ENCODE peak calls at places on chromosomes 5 and 9, in eight cellular contexts. Z is breast epithelium, H is A549, N is esophagus squamous epithelium, X is transverse colon, W is body of pancreas, U is GM12878, F is GM12891. Y is an unnamed sample.

GRCh38 chr9:13279284-13280162 is at the start of gene MPDZ:
- DNase-seq in U (no peak), F (no peak), X (peak; percentile 37), W (peak; percentile 65), H (peak; percentile 77), Z (peak; percentile 58), N (no peak), Y (peak; percentile 66)

GRCh38 chr5:135269224-135269623 is 129.8 kb downstream of the MACROH2A1 start:
- DNase-seq in N (no peak), Z (no peak), W (no peak), F (no peak), U (no peak), H (no peak), X (no peak), Y (no peak)

GRCh38 chr5:133698646-133699526 is 86.5 kb upstream of the FSTL4 start:
- DNase-seq in Z (no peak), H (no peak), F (peak; percentile 30), U (peak; percentile 51), X (no peak), N (no peak), W (no peak), Y (no peak)

GRCh38 chr5:150053231-150053626 is 33.1 kb downstream of the CSF1R start:
- DNase-seq in Z (no peak), H (peak; percentile 31), F (no peak), X (no peak), U (no peak), W (no peak), N (no peak), Y (no peak)

GRCh38 chr5:177509361-177509951 is at the start of gene DOK3:
- DNase-seq in F (no peak), H (no peak), U (no peak), N (no peak), Z (no peak), X (peak; percentile 67), W (peak; percentile 46), Y (peak; percentile 67)

GRCh38 chr5:73120222-73121108 is at the start of gene TMEM171:
- DNase-seq in H (peak; percentile 36), Z (no peak), F (no peak), U (no peak), X (peak; percentile 86), N (no peak), W (peak; percentile 54), Y (peak; percentile 36)

GRCh38 chr5:119578937-119579336 is 50.4 kb upstream of the FAM170A start:
- DNase-seq in W (peak; percentile 33), X (no peak), F (no peak), H (peak; percentile 72), U (no peak), Z (no peak), N (no peak), Y (peak; percentile 67)

GRCh38 chr5:181235689-181236366 is 7.9 kb downstream of the RACK1 start:
- DNase-seq in W (no peak), X (no peak), Z (no peak), H (no peak), F (no peak), U (no peak), N (no peak), Y (no peak)

GRCh38 chr5:123125172-123125508 is 36.1 kb downstream of the PRDM6 start:
- DNase-seq in Z (no peak), U (no peak), F (no peak), X (no peak), H (no peak), N (no peak), W (no peak), Y (no peak)

GRCh38 chr9:83433841-83434240 is 104.4 kb downstream of the FRMD3 start:
- DNase-seq in U (no peak), N (no peak), X (no peak), F (no peak), H (no peak), Z (no peak), W (no peak), Y (no peak)

GRCh38 chr9:123611228-123611627 is 255.2 kb downstream of the CRB2 start:
- DNase-seq in H (no peak), W (no peak), X (no peak), F (no peak), N (no peak), U (no peak), Z (no peak), Y (no peak)

GRCh38 chr5:87627360-87627759 is 214.6 kb upstream of the CCNH start:
- DNase-seq in H (no peak), N (no peak), Z (no peak), X (no peak), F (no peak), W (no peak), U (no peak), Y (no peak)

GRCh38 chr5:148957591-148958202 is 105.2 kb downstream of the SH3TC2 start:
- DNase-seq in U (no peak), X (peak; percentile 34), H (peak; percentile 30), Z (no peak), F (peak; percentile 23), N (no peak), W (no peak), Y (peak; percentile 58)

GRCh38 chr9:35831040-35831439 is 2.0 kb downstream of the TMEM8B start:
- DNase-seq in N (no peak), F (no peak), W (no peak), H (no peak), X (no peak), U (no peak), Z (no peak), Y (no peak)

GRCh38 chr5:10607666-10608442 is 44.0 kb downstream of the ANKRD33B start:
- DNase-seq in U (peak; percentile 63), Z (no peak), X (peak; percentile 45), F (no peak), W (no peak), H (peak; percentile 63), N (no peak), Y (peak; percentile 85)

GRCh38 chr5:24644757-24645156 is at the start of gene CDH10:
- DNase-seq in X (no peak), H (peak; percentile 29), N (no peak), W (peak; percentile 16), F (no peak), U (no peak), Z (no peak), Y (no peak)

GRCh38 chr9:3708751-3709150 is 182.9 kb upstream of the RFX3 start:
- DNase-seq in F (no peak), N (no peak), Z (peak; percentile 37), W (peak; percentile 46), U (peak; percentile 9), H (no peak), X (no peak), Y (no peak)

GRCh38 chr9:74120470-74120869 is 376.7 kb upstream of the RORB start:
- DNase-seq in X (no peak), W (no peak), F (no peak), Z (no peak), H (no peak), U (no peak), N (no peak), Y (no peak)

GRCh38 chr5:14557203-14557725 is 24.3 kb upstream of the OTULINL start:
- DNase-seq in N (no peak), H (no peak), X (peak; percentile 67), U (no peak), Z (no peak), W (no peak), F (no peak), Y (no peak)

GRCh38 chr9:97536480-97536879 is 35.0 kb downstream of the TMOD1 start:
- DNase-seq in H (no peak), Z (no peak), X (no peak), W (peak; percentile 82), N (no peak), F (no peak), U (no peak), Y (no peak)

GRCh38 chr5:21663082-21663481 is 1190.1 kb downstream of the CDH12 start:
- DNase-seq in X (no peak), W (no peak), U (no peak), H (peak; percentile 17), Z (no peak), N (no peak), F (no peak), Y (peak; percentile 1)

GRCh38 chr9:136327313-136327971 is at the start of gene GPSM1:
- DNase-seq in N (no peak), W (peak; percentile 53), U (no peak), Z (no peak), X (peak; percentile 30), H (no peak), F (no peak), Y (peak; percentile 37)
- TF ChIP-seq POLR2A in N (no peak), W (peak; percentile 24), U (no peak), Z (no peak), X (no peak), H (peak; percentile 33), F (no peak), Y (no peak)

DNA sequence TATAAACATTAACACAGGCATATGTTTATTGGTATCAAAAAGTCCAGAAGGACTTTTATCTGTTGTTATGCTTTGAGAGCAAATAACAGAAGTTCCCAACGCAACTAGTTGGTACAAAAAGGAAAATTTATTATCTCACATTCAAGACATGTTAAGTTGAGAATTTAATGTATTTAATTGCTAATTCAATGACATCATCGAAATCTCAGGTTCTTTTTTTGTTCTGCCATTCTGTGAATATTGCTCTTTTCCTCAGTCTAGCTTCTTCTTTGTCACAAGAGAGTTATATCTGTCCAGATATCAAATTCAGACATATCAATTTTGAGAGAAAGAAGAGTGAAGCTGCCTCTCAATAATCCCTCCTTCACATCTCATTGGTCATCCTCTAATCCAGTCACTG is 307.6 kb upstream of the PCSK5 start:
- DNase-seq in W (no peak), X (no peak), U (no peak), H (no peak), N (no peak), F (no peak), Z (no peak), Y (no peak)
- TF ChIP-seq POLR2A in W (no peak), X (no peak), U (no peak), H (no peak), N (no peak), F (no peak), Z (no peak), Y (no peak)

DNA sequence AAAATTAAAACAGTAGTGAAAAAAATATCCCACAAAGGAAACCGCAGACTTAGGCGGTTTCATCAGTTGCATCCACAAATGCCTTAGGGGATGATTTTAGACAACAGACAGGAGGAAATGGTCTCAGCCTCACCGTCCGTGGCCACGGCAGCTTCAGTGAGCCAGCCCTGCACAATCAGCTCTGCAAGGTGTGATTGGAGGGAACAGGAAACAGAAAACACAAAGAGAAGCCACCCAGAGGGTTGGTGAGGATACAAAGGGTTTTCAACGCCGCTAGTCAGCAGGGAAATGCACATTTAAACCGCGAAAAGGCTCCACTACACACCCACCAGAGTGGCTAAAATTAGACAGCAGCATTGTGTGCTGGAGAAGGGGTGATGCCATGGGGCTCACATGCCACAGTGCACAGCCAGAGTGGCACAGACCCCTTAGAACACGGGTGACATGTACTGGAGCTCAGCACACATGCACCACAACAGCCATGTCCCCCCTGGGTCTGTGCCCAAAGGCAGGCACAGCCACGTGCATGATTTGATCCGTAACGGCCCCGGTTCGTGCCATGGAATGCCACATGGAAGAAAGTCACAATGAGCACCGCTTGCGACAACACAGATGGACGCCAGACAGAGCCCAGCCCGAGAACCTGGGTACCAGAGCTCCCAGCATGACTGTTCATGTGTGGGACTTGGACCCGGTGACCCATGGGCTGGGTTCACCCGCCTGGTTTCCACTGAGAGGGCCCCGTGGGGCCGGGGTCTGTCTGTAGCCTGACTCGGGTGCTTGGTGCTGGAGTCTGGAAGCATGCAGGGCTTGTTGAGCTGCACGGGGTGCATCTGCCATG is 18.3 kb upstream of the TERT start:
- DNase-seq in X (peak; percentile 55), W (no peak), N (no peak), Z (no peak), F (peak; percentile 47), H (no peak), U (peak; percentile 95), Y (no peak)
- TF ChIP-seq POLR2A in X (no peak), W (no peak), N (no peak), Z (no peak), F (no peak), H (no peak), U (peak; percentile 53), Y (no peak)

GRCh38 chr5:172943906-172944305 is 15.3 kb upstream of the RPL26L1 start:
- DNase-seq in W (no peak), N (no peak), H (no peak), X (no peak), Z (no peak), F (no peak), U (no peak), Y (no peak)
- TF ChIP-seq POLR2A in W (no peak), N (no peak), H (no peak), X (no peak), Z (no peak), F (no peak), U (no peak), Y (no peak)